ENCODE peak calls at places on chromosomes 5 and 9, in seven cellular contexts. S is neural progenitor cell, W is hepatocyte, P is transverse colon, G is cardiac muscle cell, B is DND-41, D is Karpas-422. E is an unnamed sample. For H3K4me1, the result is how much of the 10 kb centered on the place peaks cover.

GRCh38 chr5:32866138-32866537 is 155.0 kb downstream of the NPR3 start:
- DNase-seq in G (no peak), B (no peak), P (no peak), W (no peak), S (no peak), D (no peak), E (no peak)

GRCh38 chr9:134361843-134362414 is 35.7 kb downstream of the RXRA start:
- DNase-seq in P (no peak), G (no peak), W (no peak), D (no peak), S (no peak), B (no peak), E (no peak)

GRCh38 chr9:31542384-31543055 is 841.9 kb upstream of the ACO1 start:
- DNase-seq in P (peak), D (no peak), S (peak), W (peak), G (peak), B (no peak), E (peak)

GRCh38 chr9:89425024-89425805 is 72.7 kb downstream of the SEMA4D start:
- DNase-seq in S (no peak), W (no peak), G (no peak), B (no peak), D (no peak), P (no peak), E (no peak)

GRCh38 chr5:180213256-180213600 is 4.2 kb upstream of the RASGEF1C start:
- DNase-seq in S (no peak), G (no peak), D (no peak), W (no peak), B (no peak), P (no peak), E (no peak)

GRCh38 chr5:151570512-151571269 is 20.4 kb downstream of the FAT2 start:
- DNase-seq in D (no peak), G (no peak), W (no peak), B (no peak), P (no peak), S (no peak), E (no peak)

GRCh38 chr9:114574438-114574837 is 13.1 kb upstream of the ATP6V1G1 start:
- DNase-seq in B (no peak), D (no peak), G (no peak), W (no peak), S (no peak), P (no peak), E (no peak)

GRCh38 chr5:80192507-80193241 is 63.2 kb downstream of the SERINC5 start:
- DNase-seq in P (no peak), S (peak), B (no peak), G (peak), D (no peak), W (no peak), E (no peak)

GRCh38 chr5:42645138-42645537 is 111.5 kb upstream of the CCDC152 start:
- DNase-seq in S (no peak), D (no peak), W (no peak), P (no peak), B (no peak), G (no peak), E (no peak)

GRCh38 chr5:79076819-79077218 is 7.3 kb downstream of the BHMT2 start:
- DNase-seq in S (no peak), P (no peak), D (no peak), W (no peak), G (no peak), B (no peak), E (no peak)

GRCh38 chr5:127997131-127997775 is 86.3 kb upstream of the SLC12A2 start:
- DNase-seq in P (no peak), W (no peak), D (no peak), B (no peak), S (peak), G (no peak), E (no peak)

GRCh38 chr5:73448451-73449136 is at the start of gene FOXD1:
- DNase-seq in B (no peak), D (peak), W (peak), G (peak), P (peak), S (peak), E (peak)

GRCh38 chr9:124799274-124800006 is 22.5 kb downstream of the OLFML2A start:
- DNase-seq in D (no peak), W (no peak), S (no peak), G (no peak), P (no peak), B (no peak), E (no peak)

GRCh38 chr5:143155445-143155844 is 248.0 kb downstream of the NR3C1 start:
- DNase-seq in G (no peak), D (no peak), B (no peak), P (no peak), S (no peak), W (no peak), E (no peak)

GRCh38 chr5:124707516-124707915 is 38.9 kb downstream of the ZNF608 start:
- DNase-seq in B (no peak), W (no peak), S (no peak), P (no peak), G (no peak), D (peak), E (no peak)

GRCh38 chr5:124706729-124707361 is 39.6 kb downstream of the ZNF608 start:
- DNase-seq in D (peak), P (peak), S (no peak), G (peak), W (peak), B (no peak), E (no peak)

GRCh38 chr5:124704594-124705284 is 41.7 kb downstream of the ZNF608 start:
- DNase-seq in D (peak), B (no peak), W (no peak), G (no peak), P (no peak), S (no peak), E (no peak)

GRCh38 chr5:124705577-124705976 is 40.9 kb downstream of the ZNF608 start:
- DNase-seq in S (no peak), P (no peak), W (no peak), B (no peak), G (no peak), D (peak), E (no peak)

DNA sequence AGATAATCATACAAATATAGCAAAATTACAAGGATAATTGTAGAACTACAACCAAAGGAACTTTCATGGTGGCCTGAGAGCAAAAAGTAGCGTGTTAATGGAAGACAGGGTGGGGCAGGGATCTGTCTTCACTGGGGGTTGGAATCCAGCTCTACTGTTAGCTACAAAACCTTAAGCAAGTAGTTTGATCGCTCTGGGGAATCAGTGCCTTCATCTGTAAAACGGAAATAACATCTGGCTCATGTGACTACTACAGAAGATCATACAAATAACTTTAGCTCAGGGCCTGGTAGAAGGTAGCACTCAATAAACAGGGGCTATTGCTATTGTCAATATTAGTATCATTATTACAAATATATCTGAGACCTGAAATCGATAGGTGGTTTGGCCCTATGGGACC is 40.4 kb downstream of the ZNF608 start:
- DNase-seq in W (no peak), D (peak), S (no peak), B (no peak), G (no peak), P (no peak), E (no peak)
- H3K4me1 ChIP-seq in W (half or more), D (half or more), S (half or more), B (under half), G (half or more), P (half or more), E (under half)

DNA sequence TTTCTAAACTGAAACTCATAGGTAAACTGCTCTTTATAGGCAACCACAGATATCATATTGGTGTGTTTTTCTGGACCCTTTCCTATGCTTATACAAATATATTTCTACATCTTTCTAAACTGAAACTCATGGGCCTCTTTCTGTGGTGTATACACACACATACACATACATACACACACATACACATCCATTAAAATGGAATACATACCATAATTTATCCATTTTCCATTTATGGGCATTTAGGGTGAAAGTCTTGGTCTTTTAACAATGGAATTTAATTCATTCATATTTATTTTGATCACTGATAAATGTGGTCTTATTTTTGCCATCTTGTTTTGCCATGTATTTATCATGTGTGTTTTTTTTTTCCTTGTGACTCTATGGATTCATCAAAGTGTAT is 44.1 kb downstream of the SLC22A5 start:
- DNase-seq in B (no peak), P (no peak), D (no peak), G (no peak), W (no peak), S (no peak), E (no peak)
- H3K4me1 ChIP-seq in B (half or more), P (under half), D (under half), G (under half), W (under half), S (under half), E (under half)

GRCh38 chr5:139278540-139279274 is 14.8 kb upstream of the MATR3 start:
- DNase-seq in D (no peak), W (no peak), P (no peak), G (no peak), B (no peak), S (no peak), E (no peak)
- H3K4me1 ChIP-seq in D (under half), W (under half), P (under half), G (half or more), B (under half), S (under half), E (under half)

GRCh38 chr5:14172149-14172795 is 29.1 kb downstream of the TRIO start:
- DNase-seq in D (no peak), W (no peak), S (peak), B (no peak), G (no peak), P (no peak), E (no peak)

GRCh38 chr5:14171621-14172020 is 28.5 kb downstream of the TRIO start:
- DNase-seq in G (no peak), D (no peak), S (no peak), B (no peak), W (no peak), P (no peak), E (peak)

GRCh38 chr5:14168793-14169262 is 25.7 kb downstream of the TRIO start:
- DNase-seq in G (no peak), D (no peak), B (no peak), S (no peak), W (no peak), P (no peak), E (no peak)

GRCh38 chr5:14173419-14174234 is 30.5 kb downstream of the TRIO start:
- DNase-seq in P (no peak), W (no peak), S (no peak), G (no peak), D (no peak), B (no peak), E (no peak)

DNA sequence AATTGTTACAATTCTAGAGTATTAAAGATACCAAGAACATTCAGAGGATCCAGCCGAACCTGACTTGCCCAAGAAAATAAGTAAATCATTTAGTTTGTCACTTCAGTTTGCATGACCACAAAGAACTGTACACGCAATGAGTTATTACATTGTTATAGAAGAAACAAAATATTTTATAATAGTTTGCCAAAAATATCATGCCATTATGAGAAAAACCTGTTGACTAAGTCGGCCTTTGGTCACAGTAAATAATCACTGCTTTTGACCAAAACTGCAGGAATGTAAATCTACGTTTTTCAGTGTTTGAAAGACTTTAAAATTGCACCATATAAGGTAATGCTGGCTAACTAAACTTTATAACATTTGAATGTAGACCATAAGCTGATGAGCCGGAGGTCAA is 27.9 kb downstream of the TRIO start:
- DNase-seq in D (no peak), G (no peak), S (no peak), W (no peak), P (no peak), B (no peak), E (no peak)
- H3K4me1 ChIP-seq in D (under half), G (under half), S (under half), W (under half), P (half or more), B (under half), E (under half)

GRCh38 chr5:67303356-67303755 is 106.8 kb upstream of the CD180 start:
- DNase-seq in P (no peak), W (no peak), D (no peak), B (no peak), S (no peak), G (no peak), E (no peak)
- H3K4me1 ChIP-seq in P (under half), W (under half), D (under half), B (under half), S (under half), G (under half), E (under half)

GRCh38 chr5:98787131-98787719 is 13.8 kb downstream of the RGMB start:
- DNase-seq in B (no peak), G (peak), S (no peak), P (no peak), W (no peak), D (no peak), E (no peak)
- H3K4me1 ChIP-seq in B (under half), G (under half), S (half or more), P (half or more), W (under half), D (under half), E (under half)

GRCh38 chr9:120411862-120412424 is 168.0 kb downstream of the CDK5RAP2 start:
- DNase-seq in G (no peak), W (no peak), P (no peak), D (no peak), S (no peak), B (no peak), E (no peak)
- H3K4me1 ChIP-seq in G (under half), W (under half), P (under half), D (under half), S (under half), B (under half), E (under half)

DNA sequence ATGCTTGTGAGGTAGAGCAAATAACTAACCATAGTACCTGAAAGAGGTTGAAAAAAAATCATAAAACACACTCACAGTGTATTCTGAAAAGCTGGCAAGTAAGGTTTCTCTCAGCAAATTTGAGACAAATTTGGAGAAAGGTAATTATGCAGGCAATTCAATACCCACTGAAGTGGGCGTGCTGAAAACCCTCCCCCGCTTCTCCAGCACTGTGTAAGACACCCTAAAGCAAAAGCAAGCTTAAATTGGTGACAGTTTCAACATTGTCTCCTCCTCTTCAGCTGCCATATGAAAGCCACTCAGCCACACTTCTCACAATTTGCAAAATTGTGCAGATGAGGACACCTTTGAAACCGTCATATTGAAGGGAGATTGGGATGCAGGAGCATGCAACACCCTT is 322.3 kb upstream of the CDH6 start:
- DNase-seq in P (no peak), W (no peak), G (no peak), S (no peak), D (no peak), B (no peak), E (no peak)
- H3K4me1 ChIP-seq in P (under half), W (under half), G (under half), S (under half), D (under half), B (under half), E (under half)